ENCODE peak calls at places on chromosomes 4 and X, in four cellular contexts. B is K562, N is HepG2, G is HCT116. L is an unnamed sample.

GRCh38 chr4:150078996-150079581 is 844 bp downstream of the DCLK2 start:
- DNase-seq in G (no peak), B (no peak), N (no peak), L (no peak)

GRCh38 chr4:69078852-69079251 is 17.4 kb upstream of the UGT2B7 start:
- DNase-seq in G (no peak), N (no peak), B (no peak), L (no peak)

GRCh38 chrX:134894373-134894895 is 96.4 kb upstream of the SMIM10 start:
- DNase-seq in B (no peak), N (no peak), G (no peak), L (no peak)

GRCh38 chrX:119391279-119391678 is 7.9 kb upstream of the SLC25A43 start:
- DNase-seq in G (peak; percentile 23), N (peak; percentile 22), B (no peak), L (no peak)

GRCh38 chrX:68997911-68998310 is 167.3 kb downstream of the PJA1 start:
- DNase-seq in N (no peak), G (no peak), B (no peak), L (no peak)

GRCh38 chr4:109012286-109012880 is 249.5 kb upstream of the ETNPPL start:
- DNase-seq in B (no peak), N (no peak), G (no peak), L (no peak)

GRCh38 chr4:11342401-11342800 is 86.3 kb downstream of the HS3ST1 start:
- DNase-seq in B (no peak), N (no peak), G (no peak), L (no peak)

GRCh38 chrX:17860811-17861495 is at the start of gene RAI2:
- DNase-seq in N (no peak), G (no peak), B (peak; percentile 60), L (no peak)

GRCh38 chr4:38560763-38561558 is 103.0 kb upstream of the KLF3 start:
- DNase-seq in N (no peak), G (no peak), B (no peak), L (no peak)

GRCh38 chrX:49059209-49060191 is 701 bp downstream of the CCDC120 start:
- DNase-seq in N (no peak), B (peak; percentile 42), G (no peak), L (no peak)

GRCh38 chrX:151962034-151962433 is 12.4 kb downstream of the GABRE start:
- DNase-seq in B (no peak), N (no peak), G (no peak), L (no peak)

GRCh38 chr4:139191373-139191772 is 14.4 kb upstream of the ELF2 start:
- DNase-seq in G (no peak), N (no peak), B (no peak), L (no peak)

GRCh38 chr4:89957527-89957926 is 62.9 kb downstream of the MMRN1 start:
- DNase-seq in B (no peak), N (no peak), G (no peak), L (no peak)

GRCh38 chr4:135249006-135249405 is 1047.4 kb upstream of the PABPC4L start:
- DNase-seq in N (no peak), G (no peak), B (no peak), L (no peak)

GRCh38 chr4:175739612-175740011 is 72.5 kb downstream of the GPM6A start:
- DNase-seq in B (no peak), G (no peak), N (no peak), L (no peak)

GRCh38 chr4:130511776-130512175 is 1415.8 kb downstream of the C4orf33 start:
- DNase-seq in B (no peak), N (no peak), G (no peak), L (no peak)

GRCh38 chr4:1310031-1310795 is 20.5 kb downstream of the MAEA start:
- DNase-seq in B (no peak), G (no peak), N (no peak), L (no peak)

GRCh38 chr4:87912164-87913004 is 63.1 kb upstream of the SPP1 start:
- DNase-seq in N (peak; percentile 29), B (no peak), G (no peak), L (no peak)

GRCh38 chrX:109472939-109473713 is 8.8 kb downstream of the GUCY2F start:
- DNase-seq in B (peak; percentile 3), N (peak; percentile 42), G (peak; percentile 27), L (no peak)

GRCh38 chrX:113629326-113629725 is 788.7 kb upstream of the AMOT start:
- DNase-seq in N (no peak), B (no peak), G (no peak), L (no peak)

GRCh38 chr4:101037938-101038413 is 309.4 kb downstream of the PPP3CA start:
- DNase-seq in N (no peak), G (no peak), B (no peak), L (no peak)

GRCh38 chr4:108336076-108336475 is 167.3 kb upstream of the LEF1 start:
- DNase-seq in G (no peak), B (no peak), N (no peak), L (no peak)

GRCh38 chrX:101203782-101204351 is 15.7 kb upstream of the DRP2 start:
- DNase-seq in N (no peak), B (no peak), G (no peak), L (no peak)

GRCh38 chrX:134364711-134365110 is 95.3 kb upstream of the HPRT1 start:
- DNase-seq in N (no peak), B (no peak), G (no peak), L (no peak)

GRCh38 chr4:47031713-47032404 is 492 bp downstream of the GABRB1 start:
- DNase-seq in N (no peak), B (no peak), G (no peak), L (no peak)

GRCh38 chr4:181564616-181565015 is 678.6 kb upstream of the TENM3 start:
- DNase-seq in B (no peak), N (no peak), G (no peak), L (no peak)

GRCh38 chr4:181562399-181562798 is 680.8 kb upstream of the TENM3 start:
- DNase-seq in G (no peak), N (no peak), B (no peak), L (no peak)

DNA sequence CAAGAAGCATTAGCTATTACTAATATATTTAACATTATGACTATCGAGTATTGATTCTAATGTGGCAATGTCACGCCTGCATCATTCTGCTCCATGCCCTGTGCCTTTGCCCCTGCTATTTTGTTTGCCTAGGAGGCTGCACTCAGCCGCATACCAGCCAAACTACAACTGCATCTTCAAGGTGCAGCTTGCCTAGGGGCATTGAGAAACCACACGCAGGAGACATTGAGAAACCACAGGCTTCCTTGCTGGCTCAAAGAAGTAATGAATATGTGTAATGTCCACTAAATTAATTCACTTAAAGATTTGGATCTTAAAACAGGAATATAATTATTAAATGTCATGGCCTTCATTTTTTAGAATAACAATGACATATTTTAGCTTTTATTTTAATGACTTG is 683.6 kb upstream of the TENM3 start:
- DNase-seq in G (no peak), N (no peak), B (no peak), L (no peak)
- TF ChIP-seq POLR2AphosphoS5 in G (no peak), N (no peak), B (no peak), L (no peak)

GRCh38 chr4:162162672-162163071 is 1.1 kb downstream of the FSTL5 start:
- DNase-seq in G (no peak), B (no peak), N (no peak), L (no peak)

GRCh38 chr4:162164881-162165528 is 1.2 kb upstream of the FSTL5 start:
- DNase-seq in N (no peak), B (no peak), G (no peak), L (no peak)

DNA sequence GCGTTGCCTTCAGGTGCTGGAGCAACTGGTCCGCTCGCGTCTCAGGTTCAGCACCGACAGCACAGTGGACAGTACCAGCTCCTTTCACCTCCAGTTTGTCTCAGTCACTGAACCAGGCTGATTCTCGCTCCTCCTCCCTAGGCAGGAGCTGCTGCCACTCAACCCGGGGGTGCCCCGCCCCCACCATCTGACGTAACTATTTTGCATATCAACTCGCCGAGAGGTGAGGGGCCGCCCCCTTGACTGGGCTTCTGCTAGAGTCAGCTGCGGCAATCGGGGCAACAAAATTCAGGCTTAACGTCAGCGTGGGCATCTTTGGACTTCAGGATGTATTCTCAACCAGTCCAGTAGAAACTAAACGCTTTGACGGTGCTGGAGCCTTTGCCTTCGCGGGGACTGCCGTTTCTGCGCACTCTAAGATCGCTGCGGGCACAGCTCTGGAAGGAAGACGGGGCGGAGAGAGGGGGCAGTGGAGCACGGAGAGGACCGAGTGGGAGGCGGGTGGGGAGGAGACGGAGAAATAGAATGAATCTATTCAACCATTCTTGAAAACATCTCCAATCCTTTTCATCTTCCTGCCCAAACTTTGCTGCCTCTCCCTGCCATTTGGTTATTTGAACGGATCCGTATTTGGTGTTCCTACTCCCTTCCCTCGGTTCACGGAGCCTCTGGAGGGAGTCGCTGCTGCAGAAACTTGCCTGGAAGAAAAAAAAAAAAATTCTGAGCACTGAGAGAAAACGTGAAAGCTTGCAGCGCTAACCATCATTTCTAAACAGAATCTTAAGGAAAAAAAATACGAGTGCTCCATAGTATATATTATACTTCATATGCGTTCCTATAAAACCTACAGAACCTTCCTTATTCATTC is at the start of gene FSTL5:
- DNase-seq in B (peak; percentile 1), N (peak; percentile 16), G (no peak), L (no peak)
- TF ChIP-seq TCF7L2 in B (no peak), N (no peak), G (no peak), L (no peak)

GRCh38 chr4:152572417-152573086 is 36.7 kb upstream of the FBXW7 start:
- DNase-seq in B (no peak), G (no peak), N (no peak), L (no peak)
- TF ChIP-seq POLR2AphosphoS5 in B (no peak), G (no peak), N (no peak), L (no peak)

DNA sequence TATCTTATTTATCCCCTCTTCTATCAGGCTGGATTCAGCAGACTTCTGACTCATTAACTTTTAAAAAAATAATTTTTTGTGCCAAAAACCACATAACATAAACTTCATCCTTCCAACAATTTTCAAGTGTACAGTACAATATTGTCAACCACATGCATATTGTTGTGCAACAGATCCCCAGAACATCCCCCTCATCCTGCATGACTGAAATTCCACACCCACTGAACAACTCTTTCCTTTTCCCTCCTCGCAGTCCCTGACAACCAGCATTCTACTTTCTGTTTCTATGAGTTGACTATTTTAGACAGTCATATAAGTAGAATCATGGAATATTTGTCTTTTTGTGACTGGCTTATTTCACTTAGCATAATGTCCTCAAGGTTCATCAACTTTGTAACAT is 2.2 kb upstream of the MID2 start:
- DNase-seq in B (no peak), G (no peak), N (no peak), L (no peak)
- TF ChIP-seq TCF7L2 in B (no peak), G (no peak), N (no peak), L (no peak)

DNA sequence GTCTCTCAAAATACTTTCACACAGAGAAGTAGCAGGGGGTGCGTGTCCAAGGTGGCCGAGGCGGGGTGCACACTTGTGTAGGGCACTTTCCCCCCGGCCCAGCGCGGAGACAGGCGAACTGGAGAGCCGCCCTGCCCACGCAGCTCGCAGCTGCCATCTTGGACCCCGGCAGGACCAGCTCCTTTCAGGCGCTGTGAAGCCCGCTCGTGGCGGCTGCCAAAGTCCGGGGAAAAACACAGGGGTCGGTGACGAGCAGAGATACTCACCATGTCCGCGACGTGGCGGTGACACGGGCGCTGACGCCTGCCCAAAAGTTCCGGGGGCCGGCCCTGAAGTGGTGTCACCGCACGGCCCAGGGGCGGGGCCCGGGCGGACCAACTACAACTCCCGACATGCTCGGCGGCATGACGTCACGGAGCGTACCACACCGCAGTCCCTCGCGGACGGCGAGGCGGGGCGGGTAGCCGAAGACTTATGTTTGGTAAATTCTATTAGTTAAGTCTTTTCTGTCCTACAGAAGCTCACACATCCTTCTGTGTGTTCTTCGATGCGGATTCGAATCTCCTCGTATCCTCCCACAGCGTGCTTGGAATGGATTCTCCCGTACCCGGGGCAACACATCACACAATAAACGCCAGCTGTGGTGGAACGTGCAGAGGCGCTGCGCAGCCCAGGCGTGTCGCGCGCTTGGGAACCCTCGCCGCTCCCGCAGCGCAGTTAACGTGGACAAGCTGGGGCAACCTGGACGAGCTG is at the start of gene UFSP2:
- DNase-seq in B (peak; percentile 93), G (peak; percentile 87), N (peak; percentile 81), L (peak; percentile 67)
- TF ChIP-seq POLR2AphosphoS5 in B (no peak), G (peak; percentile 85), N (peak; percentile 60), L (no peak)

L was measured in Panc1.